ENCODE peak calls at places on chromosomes 1 and 21, in nine cellular contexts. Q is type B pancreatic cell, H is GM13976, F is cardiac fibroblast, K is heart left ventricle, P is endothelial cell, W is GM06990, V is AG04450, U is astrocyte of the spinal cord. Y is an unnamed sample.

GRCh38 chr1:234957330-234958065 is 171.1 kb downstream of the TOMM20 start:
- DNase-seq in Q (peak), H (no peak), F (peak), K (no peak), P (no peak), W (no peak), V (peak), U (peak), Y (no peak)

GRCh38 chr1:16207318-16208269 is 4.9 kb downstream of the ARHGEF19 start:
- DNase-seq in Q (no peak), H (no peak), F (peak), K (no peak), P (no peak), W (no peak), V (no peak), U (no peak), Y (no peak)

GRCh38 chr1:235567812-235568444 is 63.7 kb upstream of the B3GALNT2 start:
- DNase-seq in Q (no peak), H (no peak), F (no peak), K (no peak), P (no peak), W (no peak), V (no peak), U (no peak), Y (no peak)

GRCh38 chr1:178536844-178537371 is 24.0 kb downstream of the TEX35 start:
- DNase-seq in Q (no peak), H (no peak), F (peak), K (peak), P (no peak), W (no peak), V (peak), U (peak), Y (no peak)

GRCh38 chr1:151175910-151176309 is at the start of gene TMOD4:
- DNase-seq in Q (no peak), H (peak), F (peak), K (no peak), P (no peak), W (no peak), V (no peak), U (peak), Y (no peak)

GRCh38 chr1:81412954-81413353 is 387.8 kb upstream of the ADGRL2 start:
- DNase-seq in Q (no peak), H (no peak), F (no peak), K (no peak), P (no peak), W (no peak), V (no peak), U (no peak), Y (no peak)

GRCh38 chr1:227996187-227996950 is 10.4 kb upstream of the WNT3A start:
- DNase-seq in Q (no peak), H (no peak), F (no peak), K (no peak), P (no peak), W (no peak), V (no peak), U (no peak), Y (no peak)

GRCh38 chr1:194347184-194347583 is 1160.8 kb upstream of the B3GALT2 start:
- DNase-seq in Q (no peak), H (no peak), F (no peak), K (no peak), P (no peak), W (no peak), V (no peak), U (no peak), Y (no peak)

GRCh38 chr1:6727535-6727934 is 25.9 kb upstream of the DNAJC11 start:
- DNase-seq in Q (no peak), H (peak), F (peak), K (peak), P (peak), W (no peak), V (peak), U (peak), Y (peak)

GRCh38 chr1:230211436-230212145 is 144.6 kb downstream of the GALNT2 start:
- DNase-seq in Q (no peak), H (no peak), F (no peak), K (no peak), P (no peak), W (no peak), V (no peak), U (no peak), Y (no peak)

GRCh38 chr1:92916899-92917298 is 44.4 kb downstream of the DIPK1A start:
- DNase-seq in Q (no peak), H (no peak), F (no peak), K (no peak), P (no peak), W (no peak), V (peak), U (no peak), Y (no peak)

GRCh38 chr1:56190975-56191768 is 388.2 kb downstream of the PLPP3 start:
- DNase-seq in Q (no peak), H (no peak), F (peak), K (no peak), P (no peak), W (no peak), V (no peak), U (peak), Y (no peak)

GRCh38 chr1:47188901-47189785 is 693 bp downstream of the PDZK1IP1 start:
- DNase-seq in Q (peak), H (no peak), F (no peak), K (no peak), P (no peak), W (no peak), V (no peak), U (no peak), Y (no peak)

GRCh38 chr1:81111818-81112217 is 688.9 kb upstream of the ADGRL2 start:
- DNase-seq in Q (no peak), H (no peak), F (peak), K (no peak), P (no peak), W (no peak), V (peak), U (peak), Y (no peak)

GRCh38 chr1:208291923-208292711 is 47.9 kb upstream of the PLXNA2 start:
- DNase-seq in Q (no peak), H (no peak), F (peak), K (no peak), P (no peak), W (no peak), V (no peak), U (no peak), Y (no peak)

GRCh38 chr1:177936016-177936415 is 33.8 kb downstream of the SEC16B start:
- DNase-seq in Q (no peak), H (no peak), F (no peak), K (no peak), P (no peak), W (no peak), V (no peak), U (no peak), Y (no peak)

GRCh38 chr1:163826500-163826899 is 504.7 kb downstream of the NUF2 start:
- DNase-seq in Q (no peak), H (no peak), F (no peak), K (no peak), P (no peak), W (no peak), V (no peak), U (no peak), Y (no peak)

GRCh38 chr1:80066060-80066459 is 1059.5 kb upstream of the ADGRL4 start:
- DNase-seq in Q (no peak), H (no peak), F (no peak), K (no peak), P (no peak), W (no peak), V (no peak), U (peak), Y (no peak)

GRCh38 chr1:156903328-156904091 is 10.0 kb downstream of the PEAR1 start:
- DNase-seq in Q (no peak), H (no peak), F (no peak), K (no peak), P (no peak), W (no peak), V (no peak), U (no peak), Y (no peak)

GRCh38 chr1:150309758-150310495 is 11.4 kb upstream of the PRPF3 start:
- DNase-seq in Q (no peak), H (no peak), F (no peak), K (no peak), P (no peak), W (no peak), V (no peak), U (no peak), Y (no peak)

GRCh38 chr21:44892536-44893277 is 19.2 kb upstream of the PTTG1IP start:
- DNase-seq in Q (no peak), H (peak), F (peak), K (peak), P (peak), W (peak), V (no peak), U (no peak), Y (peak)

GRCh38 chr1:225366552-225366951 is 61.3 kb downstream of the LBR start:
- DNase-seq in Q (no peak), H (no peak), F (no peak), K (no peak), P (no peak), W (no peak), V (no peak), U (no peak), Y (no peak)

GRCh38 chr1:224082146-224082545 is 31.8 kb upstream of the FBXO28 start:
- DNase-seq in Q (no peak), H (no peak), F (no peak), K (no peak), P (no peak), W (no peak), V (no peak), U (no peak), Y (no peak)

GRCh38 chr1:29481031-29481430 is 244.7 kb downstream of the PTPRU start:
- DNase-seq in Q (no peak), H (no peak), F (no peak), K (no peak), P (no peak), W (no peak), V (no peak), U (no peak), Y (no peak)

GRCh38 chr1:186643600-186643999 is 36.6 kb downstream of the PTGS2 start:
- DNase-seq in Q (no peak), H (no peak), F (peak), K (no peak), P (no peak), W (no peak), V (no peak), U (no peak), Y (no peak)

GRCh38 chr1:214901718-214902117 is 180.8 kb upstream of the KCNK2 start:
- DNase-seq in Q (no peak), H (no peak), F (peak), K (no peak), P (no peak), W (no peak), V (peak), U (peak), Y (no peak)

GRCh38 chr1:209895709-209896108 is 42.3 kb upstream of the SYT14 start:
- DNase-seq in Q (no peak), H (no peak), F (peak), K (no peak), P (no peak), W (no peak), V (no peak), U (peak), Y (no peak)

GRCh38 chr1:59570524-59570923 is 244.2 kb upstream of the HOOK1 start:
- DNase-seq in Q (no peak), H (no peak), F (peak), K (no peak), P (peak), W (no peak), V (no peak), U (peak), Y (no peak)

GRCh38 chr21:41411449-41412089 is 14.5 kb upstream of the MX1 start:
- DNase-seq in Q (no peak), H (no peak), F (peak), K (peak), P (no peak), W (no peak), V (no peak), U (no peak), Y (no peak)

GRCh38 chr1:119141020-119141424 is 569 bp upstream of the WARS2 start:
- DNase-seq in Q (no peak), H (no peak), F (peak), K (no peak), P (peak), W (peak), V (no peak), U (no peak), Y (peak)

GRCh38 chr1:43750083-43750482 is 42.7 kb downstream of the ST3GAL3 start:
- DNase-seq in Q (no peak), H (no peak), F (no peak), K (no peak), P (no peak), W (no peak), V (no peak), U (no peak), Y (no peak)

GRCh38 chr1:160136121-160136925 is 15.1 kb upstream of the ATP1A4 start:
- DNase-seq in Q (no peak), H (no peak), F (no peak), K (no peak), P (no peak), W (no peak), V (no peak), U (no peak), Y (no peak)

GRCh38 chr1:38860464-38860816 is 868 bp upstream of the RRAGC start:
- DNase-seq in Q (no peak), H (no peak), F (peak), K (no peak), P (no peak), W (no peak), V (no peak), U (peak), Y (no peak)

GRCh38 chr1:2345297-2346075 is 45.9 kb downstream of the MORN1 start:
- DNase-seq in Q (no peak), H (no peak), F (no peak), K (peak), P (no peak), W (no peak), V (no peak), U (no peak), Y (no peak)

GRCh38 chr1:181258971-181259745 is 170.7 kb downstream of the IER5 start:
- DNase-seq in Q (no peak), H (no peak), F (no peak), K (no peak), P (no peak), W (no peak), V (no peak), U (no peak), Y (no peak)

DNA sequence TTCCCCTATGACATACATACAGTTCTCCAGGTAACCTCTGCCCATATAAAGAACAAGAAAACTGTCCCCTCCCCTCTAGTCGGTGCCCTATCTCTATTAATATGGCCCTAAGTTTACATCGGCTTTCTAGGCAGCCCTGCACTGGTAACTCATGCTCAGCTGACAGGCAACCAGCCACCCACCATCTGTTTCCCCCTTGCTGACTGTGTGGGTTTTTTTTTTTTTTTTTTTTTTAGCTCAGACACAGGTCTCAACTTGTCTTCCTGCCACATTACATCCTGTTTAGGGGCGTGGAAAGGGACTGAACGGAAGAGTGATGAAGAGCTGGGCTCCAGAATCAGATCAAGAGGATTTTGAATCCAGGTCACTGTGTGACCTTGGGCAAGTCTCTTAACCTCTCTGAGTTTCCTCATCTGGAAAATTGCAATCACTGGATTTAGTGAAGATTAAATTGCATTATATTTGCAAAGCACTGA is 14.0 kb downstream of the LAPTM5 start:
- DNase-seq in Q (no peak), H (peak), F (no peak), K (no peak), P (no peak), W (peak), V (no peak), U (no peak), Y (no peak)
- TF ChIP-seq CTCF in Q (no peak), H (no peak), F (no peak), K (no peak), P (no peak), W (no peak), V (no peak), U (no peak), Y (no peak)

GRCh38 chr1:5238351-5239123 is 584.1 kb downstream of the AJAP1 start:
- DNase-seq in Q (no peak), H (no peak), F (no peak), K (no peak), P (no peak), W (no peak), V (no peak), U (no peak), Y (no peak)

GRCh38 chr1:5235355-5235899 is 581.0 kb downstream of the AJAP1 start:
- DNase-seq in Q (no peak), H (no peak), F (no peak), K (no peak), P (no peak), W (no peak), V (no peak), U (no peak), Y (no peak)

GRCh38 chr1:5227114-5227513 is 572.7 kb downstream of the AJAP1 start:
- DNase-seq in Q (no peak), H (no peak), F (no peak), K (no peak), P (no peak), W (no peak), V (no peak), U (no peak), Y (no peak)

DNA sequence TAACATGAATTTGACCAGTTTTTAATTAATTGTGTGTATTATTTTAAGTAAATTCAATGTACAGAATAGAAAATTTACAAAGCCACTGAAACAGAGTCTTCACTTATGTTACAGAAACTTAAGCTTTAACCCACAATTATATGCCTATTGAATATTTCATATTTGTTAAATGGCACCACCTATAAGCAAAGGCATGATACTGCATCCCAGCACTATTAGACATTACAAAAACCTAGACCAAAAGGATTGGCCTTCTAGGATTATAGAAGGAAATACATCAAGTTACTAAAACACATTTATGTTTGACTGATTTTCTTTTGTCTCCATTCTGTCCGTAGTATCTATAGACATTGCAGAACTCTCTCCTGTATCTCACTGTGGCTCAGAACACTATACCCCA is 578.1 kb downstream of the AJAP1 start:
- DNase-seq in Q (no peak), H (no peak), F (no peak), K (no peak), P (no peak), W (no peak), V (no peak), U (no peak), Y (no peak)
- TF ChIP-seq CTCF in Q (peak), H (no peak), F (no peak), K (no peak), P (no peak), W (no peak), V (no peak), U (no peak), Y (no peak)

DNA sequence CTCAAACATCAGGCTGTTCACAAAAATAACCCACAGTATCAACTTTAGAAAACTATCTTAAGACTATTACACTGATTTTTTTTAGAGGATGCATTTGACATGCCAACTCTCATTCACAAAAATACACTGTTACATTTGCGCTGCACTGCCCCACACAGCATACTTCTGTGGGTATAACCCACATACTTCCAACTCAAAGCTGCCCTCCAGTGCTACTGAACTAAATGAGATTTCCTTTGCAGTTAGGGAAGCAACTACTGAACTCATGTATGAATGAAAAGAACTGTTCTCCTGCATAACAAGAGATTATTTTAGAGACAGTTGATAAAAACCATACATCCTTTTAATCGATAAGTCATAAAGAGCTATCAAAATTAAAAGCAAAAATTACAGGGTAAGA is 25.8 kb upstream of the GADD45A start:
- DNase-seq in Q (no peak), H (no peak), F (no peak), K (no peak), P (no peak), W (no peak), V (no peak), U (no peak), Y (no peak)
- TF ChIP-seq CTCF in Q (no peak), H (no peak), F (no peak), K (no peak), P (no peak), W (no peak), V (no peak), U (no peak), Y (no peak)

GRCh38 chr1:3482590-3482899 is 28.1 kb downstream of the ARHGEF16 start:
- DNase-seq in Q (no peak), H (peak), F (no peak), K (no peak), P (no peak), W (no peak), V (no peak), U (no peak), Y (no peak)
- TF ChIP-seq CTCF in Q (peak), H (no peak), F (no peak), K (no peak), P (no peak), W (peak), V (peak), U (no peak), Y (no peak)

DNA sequence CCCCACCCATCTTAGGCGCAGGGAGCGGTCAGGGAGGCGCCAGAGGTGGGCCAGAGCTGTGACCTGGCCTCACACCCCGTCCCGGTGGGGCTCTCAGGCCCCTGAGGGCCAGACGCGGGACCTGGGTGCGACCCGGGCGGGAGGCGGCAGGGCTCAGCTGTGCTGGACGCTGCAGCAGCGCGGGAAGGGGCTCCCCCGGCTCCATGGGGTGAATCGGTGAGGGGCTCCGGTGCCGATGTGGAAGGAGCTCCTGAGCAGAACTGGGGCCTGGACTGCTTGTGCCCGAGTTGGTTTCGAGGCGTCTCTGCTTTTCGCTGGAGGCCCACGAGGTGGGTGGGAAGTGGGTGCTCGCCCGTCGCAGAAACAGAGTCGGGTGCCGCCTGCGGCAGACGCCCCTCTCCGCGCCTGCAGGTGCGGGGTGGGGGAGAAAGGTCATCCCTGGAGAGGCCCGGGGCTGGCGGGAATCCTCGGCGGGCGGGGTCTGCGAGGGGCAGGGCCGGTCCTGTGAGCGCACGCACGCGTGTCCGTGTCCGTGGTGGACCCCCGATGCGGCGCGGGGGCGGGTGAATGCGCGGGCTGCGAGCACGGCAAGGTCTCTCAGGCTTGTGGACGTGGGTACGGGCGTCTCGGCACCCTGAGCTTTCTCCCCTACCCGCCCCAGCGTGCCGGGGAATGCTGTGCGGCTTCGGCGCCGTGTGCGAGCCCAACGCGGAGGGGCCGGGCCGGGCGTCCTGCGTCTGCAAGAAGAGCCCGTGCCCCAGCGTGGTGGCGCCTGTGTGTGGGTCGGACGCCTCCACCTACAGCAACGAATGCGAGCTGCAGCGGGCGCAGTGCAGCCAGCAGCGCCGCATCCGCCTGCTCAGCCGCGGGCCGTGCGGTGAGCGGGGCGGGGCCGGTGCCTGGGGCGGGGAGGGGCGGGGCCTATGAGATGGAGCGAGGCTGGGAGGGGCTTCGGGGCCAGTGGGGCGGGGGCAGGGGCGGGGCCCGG is 20.4 kb downstream of the AGRN start:
- DNase-seq in Q (no peak), H (peak), F (peak), K (peak), P (peak), W (peak), V (peak), U (peak), Y (peak)
- TF ChIP-seq CTCF in Q (peak), H (peak), F (no peak), K (no peak), P (no peak), W (no peak), V (peak), U (peak), Y (peak)

GRCh38 chr1:54361342-54361741 is 44.9 kb downstream of the SSBP3 start:
- DNase-seq in Q (no peak), H (no peak), F (no peak), K (peak), P (no peak), W (no peak), V (no peak), U (no peak), Y (no peak)
- TF ChIP-seq CTCF in Q (no peak), H (no peak), F (peak), K (no peak), P (no peak), W (no peak), V (no peak), U (no peak), Y (no peak)